ENCODE peak calls at places on chromosome 22, in eight cellular contexts. B is epithelial cell of esophagus; Z is CD8-positive, alpha-beta T cell; U is uterus; C is fibroblast of mammary gland; O is naive thymus-derived CD4-positive, alpha-beta T cell; S is H7; M is foreskin fibroblast. T is an unnamed sample.
A peak's percentile ranks its signal among the peaks of the same experiment; 100 is the strongest.

GRCh38 chr22:30250713-30251267 is 4.2 kb upstream of the LIF start:
- DNase-seq in S (peak; percentile 80), Z (no peak), U (no peak), B (peak; percentile 80), C (peak; percentile 55), O (no peak), M (peak; percentile 68), T (no peak)

GRCh38 chr22:24233816-24234215 is 11.1 kb downstream of the GGT5 start:
- DNase-seq in S (no peak), M (no peak), Z (no peak), U (no peak), C (no peak), B (no peak), O (no peak), T (no peak)

GRCh38 chr22:50733521-50734342 is 4.3 kb upstream of the ACR start:
- DNase-seq in B (no peak), Z (no peak), O (no peak), U (no peak), M (peak; percentile 60), C (peak; percentile 51), S (peak; percentile 71), T (no peak)

GRCh38 chr22:19178065-19178658 is 374 bp downstream of the SLC25A1 start:
- DNase-seq in M (no peak), U (peak; percentile 46), Z (no peak), C (peak; percentile 11), O (peak; percentile 40), S (peak; percentile 91), B (peak; percentile 50), T (peak; percentile 28)

GRCh38 chr22:27937453-27937852 is 18.4 kb upstream of the PITPNB start:
- DNase-seq in B (peak; percentile 15), O (no peak), C (no peak), S (no peak), U (no peak), Z (no peak), M (no peak), T (no peak)

GRCh38 chr22:32340437-32340836 is 17.2 kb upstream of the RFPL3 start:
- DNase-seq in Z (no peak), S (no peak), C (no peak), B (no peak), M (no peak), U (no peak), O (no peak), T (no peak)

GRCh38 chr22:17773606-17774205 is 563 bp downstream of the BID start:
- DNase-seq in O (no peak), M (no peak), Z (peak; percentile 26), U (no peak), S (peak; percentile 97), B (peak; percentile 54), C (peak; percentile 20), T (no peak)

GRCh38 chr22:44033287-44033686 is 9.2 kb downstream of the PARVB start:
- DNase-seq in O (no peak), Z (no peak), B (no peak), C (no peak), M (no peak), U (no peak), S (no peak), T (no peak)

GRCh38 chr22:17368727-17369552 is at the start of gene CECR2:
- DNase-seq in C (no peak), S (peak; percentile 96), O (no peak), B (no peak), Z (no peak), U (peak; percentile 51), M (no peak), T (peak; percentile 17)

GRCh38 chr22:50691521-50691920 is 18.9 kb downstream of the SHANK3 start:
- DNase-seq in B (peak; percentile 50), C (peak; percentile 62), U (no peak), O (peak; percentile 16), Z (no peak), S (peak; percentile 72), M (peak; percentile 41), T (peak; percentile 47)

GRCh38 chr22:50600541-50600940 is at the start of gene MAPK8IP2:
- DNase-seq in Z (no peak), S (peak; percentile 91), O (no peak), B (no peak), U (no peak), M (no peak), C (no peak), T (no peak)

GRCh38 chr22:19086944-19087343 is 35.3 kb downstream of the DGCR2 start:
- DNase-seq in M (peak; percentile 48), O (no peak), C (peak; percentile 68), S (no peak), Z (no peak), B (peak; percentile 27), U (no peak), T (no peak)

GRCh38 chr22:43226368-43226979 is 39.5 kb upstream of the TTLL12 start:
- DNase-seq in Z (no peak), C (no peak), B (no peak), O (no peak), U (no peak), M (peak; percentile 32), S (peak; percentile 95), T (no peak)

GRCh38 chr22:39996732-39997131 is 2.0 kb downstream of the FAM83F start:
- DNase-seq in M (no peak), U (no peak), S (no peak), B (peak; percentile 34), Z (no peak), O (no peak), C (no peak), T (no peak)

GRCh38 chr22:41094036-41094435 is 1.6 kb downstream of the EP300 start:
- DNase-seq in M (peak; percentile 15), C (peak; percentile 49), U (no peak), S (peak; percentile 49), O (no peak), Z (no peak), B (peak; percentile 43), T (no peak)

GRCh38 chr22:30047364-30047738 is 32.9 kb upstream of the HORMAD2 start:
- DNase-seq in M (no peak), Z (peak; percentile 5), C (peak; percentile 18), U (no peak), S (peak; percentile 72), B (no peak), O (peak; percentile 44), T (peak; percentile 68)

GRCh38 chr22:36417281-36417686 is 29.5 kb upstream of the MYH9 start:
- DNase-seq in B (peak; percentile 99), Z (no peak), M (peak; percentile 74), U (no peak), S (peak; percentile 13), C (peak; percentile 68), O (no peak), T (peak; percentile 9)

GRCh38 chr22:22684605-22685561 is 40.5 kb downstream of the GGTLC2 start:
- DNase-seq in M (peak; percentile 84), Z (no peak), O (no peak), U (peak; percentile 23), C (peak; percentile 88), S (peak; percentile 70), B (no peak), T (no peak)

GRCh38 chr22:27212617-27213177 is 555.3 kb downstream of the MIAT start:
- DNase-seq in S (no peak), C (peak; percentile 98), B (peak; percentile 87), M (peak; percentile 81), Z (no peak), U (peak; percentile 92), O (no peak), T (no peak)

GRCh38 chr22:44249376-44250147 is 63.2 kb downstream of the SHISAL1 start:
- DNase-seq in B (no peak), Z (no peak), C (no peak), M (no peak), S (no peak), U (no peak), O (no peak), T (no peak)

GRCh38 chr22:50599816-50600454 is 658 bp upstream of the MAPK8IP2 start:
- DNase-seq in O (peak; percentile 43), Z (peak; percentile 46), U (no peak), M (no peak), B (peak; percentile 47), S (peak; percentile 99), C (no peak), T (no peak)

GRCh38 chr22:33897621-33897910 is 22.7 kb downstream of the LARGE1 start:
- DNase-seq in Z (no peak), B (no peak), O (no peak), M (no peak), U (no peak), S (no peak), C (no peak), T (no peak)
- H3K4me3 ChIP-seq in Z (no peak overlapping the region), B (no peak overlapping the region), O (no peak overlapping the region), M (no peak overlapping the region), U (no peak overlapping the region), S (no peak overlapping the region), C (no peak overlapping the region), T (no peak overlapping the region)

DNA sequence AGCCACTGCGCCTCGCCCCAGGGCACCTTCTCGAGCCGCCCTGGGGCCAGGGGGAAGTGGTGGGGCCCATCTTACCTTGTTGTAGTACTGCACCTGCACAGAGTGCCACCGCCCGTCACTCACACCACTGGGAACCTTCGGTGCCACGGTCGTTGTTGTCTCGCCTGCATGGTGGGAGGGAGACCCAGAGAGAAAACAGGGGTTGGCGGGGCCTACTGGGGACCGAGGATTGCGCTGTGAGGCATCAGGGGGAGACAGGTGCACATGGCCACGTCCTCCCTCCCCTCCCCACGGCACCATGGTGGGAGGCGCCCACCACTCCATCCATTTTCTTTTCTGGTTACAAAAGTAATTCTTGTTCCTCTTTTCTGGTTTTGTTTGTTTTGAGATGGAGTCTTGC is 97.8 kb downstream of the TRMU start:
- DNase-seq in B (no peak), M (no peak), O (no peak), C (no peak), S (no peak), Z (no peak), U (no peak), T (no peak)
- H3K4me3 ChIP-seq in B (no peak overlapping the region), M (no peak overlapping the region), O (no peak overlapping the region), C (no peak overlapping the region), S (no peak overlapping the region), Z (no peak overlapping the region), U (no peak overlapping the region), T (no peak overlapping the region)

GRCh38 chr22:34214372-34214771 is 294.1 kb upstream of the LARGE1 start:
- DNase-seq in Z (no peak), S (no peak), M (no peak), U (no peak), O (no peak), C (no peak), B (no peak), T (no peak)
- H3K4me3 ChIP-seq in Z (no peak overlapping the region), S (no peak overlapping the region), M (no peak overlapping the region), U (no peak overlapping the region), O (no peak overlapping the region), C (no peak overlapping the region), B (no peak overlapping the region), T (no peak overlapping the region)

GRCh38 chr22:37968452-37969251 is 15.2 kb downstream of the POLR2F start:
- DNase-seq in C (no peak), S (no peak), M (no peak), Z (no peak), U (no peak), B (no peak), O (no peak), T (no peak)

GRCh38 chr22:37972527-37972926 is 11.8 kb downstream of the SOX10 start:
- DNase-seq in S (no peak), M (no peak), B (no peak), C (no peak), U (no peak), O (no peak), Z (no peak), T (no peak)

GRCh38 chr22:37973271-37974170 is 10.8 kb downstream of the SOX10 start:
- DNase-seq in C (no peak), Z (no peak), M (no peak), U (no peak), O (no peak), S (no peak), B (no peak), T (no peak)

GRCh38 chr22:37970864-37971263 is 13.5 kb downstream of the SOX10 start:
- DNase-seq in Z (no peak), B (no peak), C (no peak), M (no peak), S (peak; percentile 37), U (no peak), O (no peak), T (no peak)

GRCh38 chr22:37971475-37972434 is 12.6 kb downstream of the SOX10 start:
- DNase-seq in O (no peak), Z (no peak), C (no peak), M (no peak), S (peak; percentile 87), U (no peak), B (no peak), T (no peak)
- H3K4me3 ChIP-seq in O (no peak overlapping the region), Z (no peak overlapping the region), C (no peak overlapping the region), M (no peak overlapping the region), S (no peak overlapping the region), U (no peak overlapping the region), B (no peak overlapping the region), T (no peak overlapping the region)

T was measured in Jurkat, Clone E6-1.